ENCODE peak calls at places on chromosome 17, in seven cellular contexts. V, A, Q, D, X, B and E are unnamed samples.

GRCh38 chr17:65609303-65609702 is 47.9 kb upstream of the AXIN2 start:
- DNase-seq in V (no peak), A (no peak), Q (no peak), D (no peak), X (no peak), B (no peak), E (no peak)

GRCh38 chr17:30363715-30364202 is 15.0 kb upstream of the CPD start:
- DNase-seq in V (peak; percentile 46), A (no peak), Q (peak; percentile 78), D (no peak), X (peak; percentile 65), B (peak; percentile 81), E (no peak)

GRCh38 chr17:48102700-48103378 is 1.6 kb upstream of the CBX1 start:
- DNase-seq in V (no peak), A (no peak), Q (no peak), D (no peak), X (no peak), B (no peak), E (no peak)

GRCh38 chr17:2689411-2690164 is 22.0 kb downstream of the CLUH start:
- DNase-seq in V (no peak), A (peak; percentile 69), Q (no peak), D (no peak), X (no peak), B (no peak), E (no peak)

GRCh38 chr17:34015253-34015652 is 239.8 kb upstream of the CCL2 start:
- DNase-seq in V (no peak), A (peak; percentile 38), Q (no peak), D (no peak), X (no peak), B (no peak), E (no peak)

GRCh38 chr17:57927048-57927723 is 28.0 kb downstream of the CUEDC1 start:
- DNase-seq in V (peak; percentile 51), A (peak; percentile 87), Q (peak; percentile 53), D (peak; percentile 30), X (no peak), B (peak; percentile 84), E (peak; percentile 84)

GRCh38 chr17:78313735-78314648 is 45.9 kb downstream of the SOCS3 start:
- DNase-seq in V (peak; percentile 92), A (no peak), Q (no peak), D (peak; percentile 41), X (no peak), B (peak; percentile 68), E (peak; percentile 87)

GRCh38 chr17:30379303-30380105 is 777 bp downstream of the CPD start:
- DNase-seq in V (peak; percentile 33), A (peak; percentile 22), Q (no peak), D (no peak), X (no peak), B (no peak), E (peak; percentile 35)

GRCh38 chr17:36592316-36592710 is 634 bp downstream of the DHRS11 start:
- DNase-seq in V (peak; percentile 33), A (peak; percentile 46), Q (no peak), D (no peak), X (no peak), B (peak; percentile 28), E (peak; percentile 48)

GRCh38 chr17:67818110-67819002 is 6.9 kb upstream of the BPTF start:
- DNase-seq in V (no peak), A (no peak), Q (no peak), D (no peak), X (no peak), B (no peak), E (no peak)

GRCh38 chr17:29510953-29511352 is 55.9 kb downstream of the ABHD15 start:
- DNase-seq in V (no peak), A (no peak), Q (no peak), D (no peak), X (no peak), B (no peak), E (no peak)

GRCh38 chr17:37671028-37671812 is 28.0 kb upstream of the DDX52 start:
- DNase-seq in V (peak; percentile 68), A (no peak), Q (no peak), D (no peak), X (no peak), B (no peak), E (no peak)

GRCh38 chr17:32156656-32157055 is 14.4 kb downstream of the RHOT1 start:
- DNase-seq in V (no peak), A (peak; percentile 59), Q (no peak), D (no peak), X (no peak), B (no peak), E (no peak)

GRCh38 chr17:61395983-61396585 is 3.6 kb upstream of the TBX2 start:
- DNase-seq in V (no peak), A (no peak), Q (no peak), D (no peak), X (no peak), B (no peak), E (no peak)

GRCh38 chr17:9020096-9020823 is 1.1 kb upstream of the NTN1 start:
- DNase-seq in V (no peak), A (no peak), Q (no peak), D (no peak), X (no peak), B (no peak), E (no peak)
- H3K4me3 ChIP-seq in V (peak overlapping the region; percentile 59), A (no peak overlapping the region), Q (no peak overlapping the region), D (no peak overlapping the region), X (peak overlapping the region; percentile 41), B (no peak overlapping the region), E (no peak overlapping the region)

DNA sequence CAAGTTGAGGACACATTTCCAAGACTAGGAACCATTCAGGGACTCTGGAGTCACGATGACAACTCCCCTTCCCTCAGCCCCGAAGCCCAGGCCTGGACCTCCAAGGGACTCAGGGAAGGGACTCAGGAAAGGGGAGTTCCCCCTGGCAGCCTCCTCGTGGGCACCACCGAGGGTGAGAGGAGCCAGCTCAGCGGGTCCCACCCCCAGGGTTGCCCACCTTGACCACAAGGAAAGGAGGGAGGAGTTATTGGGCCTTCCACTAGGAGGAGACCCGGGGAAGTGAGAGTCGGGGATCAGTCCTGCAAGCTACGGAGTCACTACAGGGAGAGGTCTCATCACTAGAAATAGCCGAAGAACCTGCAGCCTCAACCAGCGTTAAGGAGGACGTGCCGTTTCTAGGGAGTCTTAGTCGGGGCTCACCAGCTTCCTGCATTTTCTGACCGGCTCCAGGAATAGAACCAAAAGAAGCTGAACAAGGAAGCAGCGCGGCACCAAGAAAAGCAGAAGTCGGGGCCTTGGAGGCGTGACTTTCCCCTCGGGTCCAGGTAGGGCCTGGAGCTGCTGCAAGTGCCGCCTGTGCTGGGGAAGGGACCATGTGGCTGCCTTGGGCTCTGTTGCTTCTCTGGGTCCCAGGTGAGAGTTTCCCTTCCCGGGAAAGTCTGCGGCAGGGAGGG is at the start of gene CD300A:
- DNase-seq in V (no peak), A (no peak), Q (no peak), D (no peak), X (no peak), B (no peak), E (no peak)
- H3K27me3 ChIP-seq in V (peaks cover 18% of the 10 kb centered on the region), A (no peaks in the 10 kb centered on the region), Q (no peaks in the 10 kb centered on the region), D (peaks cover 2% of the 10 kb centered on the region), X (no peaks in the 10 kb centered on the region), B (no peaks in the 10 kb centered on the region), E (no peaks in the 10 kb centered on the region)

DNA sequence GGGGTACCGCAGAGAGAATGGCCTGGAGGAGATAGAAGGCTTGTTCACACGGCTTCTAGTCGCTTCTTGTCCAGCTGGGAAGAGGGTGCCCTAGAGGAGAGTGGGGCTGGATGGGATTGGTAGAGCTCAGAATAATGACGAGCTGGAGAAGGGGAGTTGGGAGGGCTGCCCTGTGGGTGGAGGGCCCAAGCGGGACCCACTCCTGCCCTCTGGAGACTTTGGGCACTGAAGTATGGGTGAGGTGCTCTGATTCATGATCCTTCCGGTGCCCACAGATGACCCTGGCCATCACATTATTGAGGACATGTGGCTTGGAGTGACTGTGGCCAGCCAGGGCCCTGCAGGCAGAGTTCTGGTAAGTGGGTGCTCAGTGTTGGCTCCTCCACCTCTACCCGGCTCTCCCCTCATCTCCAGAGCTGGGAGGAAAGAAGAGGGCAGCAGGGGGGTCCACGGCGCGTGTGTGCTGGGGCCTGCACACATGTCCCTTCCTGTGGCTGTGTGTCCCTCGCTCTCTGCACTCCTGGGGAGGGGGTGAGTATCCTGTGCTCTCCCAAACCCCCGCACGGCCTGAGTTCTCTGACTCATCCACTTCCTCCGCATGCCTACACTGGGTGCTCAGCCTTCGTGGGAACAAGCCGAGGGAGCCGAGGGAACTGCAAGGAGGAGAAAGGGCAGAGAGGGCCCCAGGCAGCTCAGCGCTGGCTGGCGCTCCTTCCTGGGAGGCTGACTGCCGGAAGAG is 8.5 kb downstream of the ITGA3 start:
- DNase-seq in V (peak; percentile 41), A (no peak), Q (peak; percentile 86), D (peak; percentile 97), X (peak; percentile 87), B (peak; percentile 97), E (peak; percentile 99)
- H3K4me3 ChIP-seq in V (no peak overlapping the region), A (no peak overlapping the region), Q (no peak overlapping the region), D (no peak overlapping the region), X (peak overlapping the region; percentile 9), B (no peak overlapping the region), E (no peak overlapping the region)

DNA sequence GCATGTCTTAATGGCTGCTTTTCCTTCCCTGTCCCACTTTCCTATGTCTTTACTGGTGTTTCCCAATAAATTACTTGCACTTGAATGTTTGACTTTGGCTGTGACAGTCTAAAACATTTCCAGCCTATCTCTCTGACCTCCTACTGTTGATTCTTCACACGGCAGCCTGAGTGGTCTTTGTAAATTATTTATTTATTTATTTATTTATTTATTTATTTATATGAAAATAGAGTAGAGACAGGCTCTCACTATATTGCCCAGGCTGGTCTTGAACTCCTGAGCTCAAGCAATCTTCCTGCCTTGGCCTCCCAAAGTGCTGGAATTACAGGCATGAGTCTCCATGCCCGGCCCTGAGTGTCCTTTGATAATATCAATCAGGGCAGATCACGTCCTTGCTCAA is 28.4 kb upstream of the LYRM9 start:
- DNase-seq in V (no peak), A (no peak), Q (no peak), D (no peak), X (no peak), B (no peak), E (no peak)
- H3K27me3 ChIP-seq in V (no peaks in the 10 kb centered on the region), A (no peaks in the 10 kb centered on the region), Q (no peaks in the 10 kb centered on the region), D (no peaks in the 10 kb centered on the region), X (no peaks in the 10 kb centered on the region), B (no peaks in the 10 kb centered on the region), E (no peaks in the 10 kb centered on the region)

GRCh38 chr17:56831364-56832095 is 2.2 kb downstream of the C17orf67 start:
- DNase-seq in V (no peak), A (no peak), Q (no peak), D (no peak), X (no peak), B (no peak), E (no peak)
- H3K4me3 ChIP-seq in V (no peak overlapping the region), A (no peak overlapping the region), Q (no peak overlapping the region), D (no peak overlapping the region), X (peak overlapping the region; percentile 4), B (no peak overlapping the region), E (no peak overlapping the region)

GRCh38 chr17:81389585-81389984 is 5.7 kb upstream of the BAHCC1 start:
- DNase-seq in V (no peak), A (no peak), Q (no peak), D (no peak), X (no peak), B (no peak), E (no peak)
- H3K27me3 ChIP-seq in V (peaks cover 4% of the 10 kb centered on the region), A (peaks cover 64% of the 10 kb centered on the region), Q (no peaks in the 10 kb centered on the region), D (no peaks in the 10 kb centered on the region), X (no peaks in the 10 kb centered on the region), B (no peaks in the 10 kb centered on the region), E (no peaks in the 10 kb centered on the region)